ENCODE peak calls at places on chromosome 18, in six cellular contexts. O is neuronal stem cell, S is IMR-90, D is mesendoderm, J is mesenchymal stem cell, I is H9. W is an unnamed sample.

GRCh38 chr18:11322006-11322405 is 172.6 kb upstream of the PIEZO2 start:
- DNase-seq in I (no peak), J (peak; percentile 30), D (no peak), O (no peak), S (peak; percentile 12), W (no peak)

GRCh38 chr18:58903533-58903932 is 38.9 kb downstream of the ZNF532 start:
- DNase-seq in S (no peak), J (no peak), D (no peak), I (no peak), O (no peak), W (no peak)

GRCh38 chr18:5097116-5097703 is 99.8 kb downstream of the AKAIN1 start:
- DNase-seq in O (no peak), S (no peak), I (peak; percentile 36), J (no peak), D (peak; percentile 82), W (no peak)

GRCh38 chr18:31931886-31932240 is 11.1 kb downstream of the TRAPPC8 start:
- DNase-seq in D (no peak), J (no peak), O (no peak), I (no peak), S (no peak), W (no peak)

GRCh38 chr18:7775848-7776247 is 208.7 kb downstream of the PTPRM start:
- DNase-seq in D (no peak), O (no peak), J (no peak), I (no peak), S (no peak), W (no peak)

GRCh38 chr18:22816266-22817176 is 116.6 kb upstream of the RBBP8 start:
- DNase-seq in D (no peak), I (no peak), S (no peak), O (no peak), J (no peak), W (no peak)

GRCh38 chr18:43620936-43621335 is 343.6 kb upstream of the SYT4 start:
- DNase-seq in I (no peak), S (peak; percentile 5), D (peak; percentile 52), J (peak; percentile 44), O (peak; percentile 45), W (no peak)

GRCh38 chr18:58221060-58221725 is 177.2 kb downstream of the NEDD4L start:
- DNase-seq in S (peak; percentile 53), I (peak; percentile 79), O (no peak), D (peak; percentile 98), J (peak; percentile 66), W (peak; percentile 39)

GRCh38 chr18:11591957-11592356 is 17.4 kb upstream of the SLC35G4 start:
- DNase-seq in J (no peak), S (no peak), O (no peak), I (peak; percentile 31), D (peak; percentile 55), W (no peak)

GRCh38 chr18:78912862-78913261 is 66.8 kb upstream of the SALL3 start:
- DNase-seq in D (no peak), O (no peak), J (no peak), I (peak; percentile 22), S (no peak), W (no peak)

GRCh38 chr18:43680096-43680495 is 402.8 kb upstream of the SYT4 start:
- DNase-seq in I (no peak), O (no peak), D (no peak), J (no peak), S (no peak), W (no peak)

GRCh38 chr18:77108001-77108692 is 24.4 kb downstream of the MBP start:
- DNase-seq in J (peak; percentile 93), S (peak; percentile 92), O (no peak), I (no peak), D (no peak), W (peak; percentile 33)

DNA sequence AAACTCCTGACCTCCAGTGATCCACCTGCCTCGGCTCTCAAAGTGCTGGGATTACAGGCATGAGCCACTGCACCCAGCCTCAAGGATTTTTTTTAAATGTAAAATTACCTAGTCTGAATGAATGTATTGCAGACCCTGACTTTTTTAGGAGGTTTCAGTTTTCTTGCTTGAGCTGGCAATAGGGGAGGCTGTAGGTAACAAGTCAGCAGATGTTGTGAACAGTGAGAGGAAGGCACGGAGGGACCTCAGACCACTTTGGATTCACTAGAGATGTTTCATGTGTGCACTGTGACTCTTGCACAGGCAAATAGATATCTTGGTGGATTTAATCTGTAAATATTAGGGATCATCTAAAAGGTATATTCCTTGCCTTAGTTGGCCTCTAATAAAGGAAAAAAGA is 6.4 kb downstream of the NDUFV2 start:
- DNase-seq in O (no peak), D (no peak), J (no peak), I (no peak), S (no peak), W (no peak)
- H3K4me1 ChIP-seq in O (peaks cover 25% of the 10 kb centered on the region), D (peaks cover 4% of the 10 kb centered on the region), J (peaks cover 7% of the 10 kb centered on the region), I (peaks cover 4% of the 10 kb centered on the region), S (peaks cover 12% of the 10 kb centered on the region), W (peaks cover 18% of the 10 kb centered on the region)

DNA sequence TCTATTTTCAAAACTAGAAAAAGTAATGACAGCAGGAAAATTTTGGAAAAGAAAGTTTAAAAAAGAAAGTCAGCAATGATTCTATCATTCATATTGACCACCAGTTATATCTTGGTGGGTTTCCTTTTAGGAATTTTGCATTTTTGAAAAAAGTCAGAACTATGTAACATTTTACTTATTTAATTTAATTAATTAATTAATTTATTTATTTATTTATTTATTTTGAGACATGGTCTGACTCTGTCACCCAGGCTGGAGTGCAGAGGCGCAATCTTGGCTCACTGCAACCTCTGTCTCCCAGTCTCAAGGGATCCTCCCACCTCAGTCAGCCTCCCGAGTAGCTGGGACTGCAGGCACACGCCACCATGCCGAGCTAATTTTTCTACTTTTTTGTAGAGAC is 149.9 kb upstream of the ACAA2 start:
- DNase-seq in I (no peak), J (no peak), S (no peak), O (no peak), D (no peak), W (no peak)
- H2BK15ac ChIP-seq in I (no peak overlapping the region), J (no peak overlapping the region), S (no peak overlapping the region), O (no peak overlapping the region), D (no peak overlapping the region), W (no peak overlapping the region)

GRCh38 chr18:13451661-13452447 is 233.3 kb downstream of the LDLRAD4 start:
- DNase-seq in D (peak; percentile 37), S (no peak), O (no peak), I (peak; percentile 20), J (no peak), W (no peak)

GRCh38 chr18:13451208-13451530 is 232.6 kb downstream of the LDLRAD4 start:
- DNase-seq in I (no peak), D (no peak), O (no peak), S (no peak), J (no peak), W (no peak)

GRCh38 chr18:13449651-13450050 is 231.1 kb downstream of the LDLRAD4 start:
- DNase-seq in J (no peak), O (no peak), S (no peak), D (no peak), I (no peak), W (no peak)

GRCh38 chr18:13452448-13452811 is 233.9 kb downstream of the LDLRAD4 start:
- DNase-seq in S (peak; percentile 14), I (peak; percentile 56), J (peak; percentile 40), O (no peak), D (peak; percentile 81), W (no peak)

GRCh38 chr18:13450289-13451207 is 232.0 kb downstream of the LDLRAD4 start:
- DNase-seq in I (no peak), D (no peak), J (no peak), O (no peak), S (no peak), W (no peak)
- H3K4me1 ChIP-seq in I (peaks cover 11% of the 10 kb centered on the region), D (peaks cover 16% of the 10 kb centered on the region), J (peaks cover 22% of the 10 kb centered on the region), O (peaks cover 4% of the 10 kb centered on the region), S (no peaks in the 10 kb centered on the region), W (peaks cover 7% of the 10 kb centered on the region)

GRCh38 chr18:362914-363295 is 95.1 kb upstream of the THOC1 start:
- DNase-seq in S (no peak), J (peak; percentile 23), D (no peak), I (no peak), O (no peak), W (no peak)

GRCh38 chr18:360676-361075 is 92.8 kb upstream of the THOC1 start:
- DNase-seq in O (no peak), J (no peak), D (no peak), I (no peak), S (no peak), W (no peak)

GRCh38 chr18:363327-364115 is 95.7 kb upstream of the THOC1 start:
- DNase-seq in I (no peak), D (no peak), O (no peak), S (peak; percentile 20), J (peak; percentile 45), W (no peak)

GRCh38 chr18:361941-362913 is 94.4 kb upstream of the THOC1 start:
- DNase-seq in J (peak; percentile 88), S (peak; percentile 81), I (peak; percentile 31), O (no peak), D (peak; percentile 51), W (no peak)

GRCh38 chr18:361100-361732 is 93.4 kb upstream of the THOC1 start:
- DNase-seq in J (no peak), D (no peak), O (no peak), S (no peak), I (no peak), W (no peak)
- H2BK15ac ChIP-seq in J (no peak overlapping the region), D (no peak overlapping the region), O (no peak overlapping the region), S (no peak overlapping the region), I (no peak overlapping the region), W (no peak overlapping the region)

GRCh38 chr18:44714376-44714775 is 33.7 kb downstream of the SETBP1 start:
- DNase-seq in D (no peak), S (no peak), I (no peak), O (no peak), J (no peak), W (no peak)

GRCh38 chr18:44712025-44712424 is 31.3 kb downstream of the SETBP1 start:
- DNase-seq in O (no peak), D (peak; percentile 77), S (no peak), J (no peak), I (no peak), W (no peak)

GRCh38 chr18:44715245-44715644 is 34.6 kb downstream of the SETBP1 start:
- DNase-seq in O (no peak), J (peak; percentile 60), I (no peak), S (no peak), D (peak; percentile 69), W (no peak)

GRCh38 chr18:44715841-44716240 is 35.2 kb downstream of the SETBP1 start:
- DNase-seq in J (no peak), I (no peak), O (no peak), S (no peak), D (no peak), W (no peak)

GRCh38 chr18:44713435-44713834 is 32.7 kb downstream of the SETBP1 start:
- DNase-seq in O (no peak), D (no peak), I (no peak), S (no peak), J (no peak), W (no peak)
- H3K4me1 ChIP-seq in O (peaks cover 14% of the 10 kb centered on the region), D (peaks cover 9% of the 10 kb centered on the region), I (peaks cover 9% of the 10 kb centered on the region), S (no peaks in the 10 kb centered on the region), J (peaks cover 11% of the 10 kb centered on the region), W (peaks cover 16% of the 10 kb centered on the region)

W was measured in H1.